ENCODE peak calls at places on chromosome 6, in seven cellular contexts. L is RWPE1, K is WTC11, T is nephron progenitor cell, W is epithelial cell of esophagus, A is progenitor cell of endocrine pancreas, F is type B pancreatic cell. E is an unnamed sample.
A peak's percentile ranks its signal among the peaks of the same experiment; 100 is the strongest.

GRCh38 chr6:128848169-128848935 is 34.6 kb upstream of the LAMA2 start:
- DNase-seq in T (no peak), K (no peak), A (no peak), W (no peak), F (no peak), L (no peak), E (no peak)

GRCh38 chr6:36627801-36628246 is 33.7 kb downstream of the SRSF3 start:
- DNase-seq in T (no peak), W (peak; percentile 47), A (no peak), L (no peak), K (no peak), F (no peak), E (no peak)

GRCh38 chr6:157187182-157188093 is 135.9 kb downstream of the TMEM242 start:
- DNase-seq in T (peak; percentile 13), L (no peak), W (no peak), K (no peak), A (no peak), F (no peak), E (no peak)

GRCh38 chr6:116447052-116447451 is 14.1 kb upstream of the CALHM6 start:
- DNase-seq in A (no peak), L (no peak), K (no peak), T (no peak), F (no peak), W (peak; percentile 27), E (no peak)

GRCh38 chr6:45631396-45631795 is 253.7 kb upstream of the SUPT3H start:
- DNase-seq in L (peak; percentile 43), W (peak; percentile 95), T (no peak), A (no peak), F (no peak), K (no peak), E (no peak)

GRCh38 chr6:75219213-75219612 is 13.4 kb upstream of the COL12A1 start:
- DNase-seq in A (no peak), L (no peak), W (no peak), K (no peak), T (no peak), F (no peak), E (no peak)

GRCh38 chr6:150894935-150895686 is 29.6 kb downstream of the MTHFD1L start:
- DNase-seq in W (peak; percentile 57), F (no peak), A (no peak), T (no peak), K (no peak), L (peak; percentile 22), E (peak; percentile 30)

GRCh38 chr6:34324738-34325444 is 67.6 kb downstream of the NUDT3 start:
- DNase-seq in K (no peak), T (peak; percentile 26), L (no peak), A (no peak), W (peak; percentile 67), F (no peak), E (no peak)

GRCh38 chr6:117265425-117266266 is at the start of gene VGLL2:
- DNase-seq in K (peak; percentile 68), L (no peak), T (peak; percentile 78), A (peak; percentile 55), W (peak; percentile 24), F (peak; percentile 79), E (peak; percentile 60)

GRCh38 chr6:7110092-7110792 is 2.5 kb downstream of the RREB1 start:
- DNase-seq in L (no peak), W (no peak), A (no peak), F (no peak), T (no peak), K (no peak), E (no peak)

GRCh38 chr6:6968731-6969552 is 138.8 kb upstream of the RREB1 start:
- DNase-seq in L (no peak), T (no peak), K (no peak), F (no peak), W (no peak), A (no peak), E (no peak)

GRCh38 chr6:4903751-4904370 is 100.0 kb downstream of the RPP40 start:
- DNase-seq in A (no peak), L (no peak), W (no peak), T (no peak), F (no peak), K (no peak), E (no peak)

GRCh38 chr6:18792832-18793231 is 405.7 kb downstream of the RNF144B start:
- DNase-seq in T (no peak), K (no peak), F (no peak), W (no peak), L (no peak), A (no peak), E (no peak)
- TF ChIP-seq CTCF in T (no peak), K (no peak), F (no peak), W (no peak), L (no peak), A (no peak), E (no peak)

GRCh38 chr6:110877569-110877968 is 3.0 kb downstream of the AMD1 start:
- DNase-seq in F (no peak), W (no peak), L (no peak), K (no peak), A (no peak), T (no peak), E (no peak)

GRCh38 chr6:110880651-110881050 is 6.1 kb downstream of the AMD1 start:
- DNase-seq in W (no peak), A (no peak), L (no peak), F (no peak), K (no peak), T (no peak), E (no peak)

GRCh38 chr6:110877154-110877564 is 2.6 kb downstream of the AMD1 start:
- DNase-seq in T (peak; percentile 20), W (no peak), F (no peak), K (no peak), A (no peak), L (no peak), E (no peak)

GRCh38 chr6:110876170-110876773 is 1.7 kb downstream of the AMD1 start:
- DNase-seq in L (peak; percentile 75), K (peak; percentile 84), T (peak; percentile 82), W (peak; percentile 89), A (peak; percentile 74), F (peak; percentile 86), E (peak; percentile 67)

GRCh38 chr6:110878751-110879539 is 4.4 kb downstream of the AMD1 start:
- DNase-seq in T (peak; percentile 42), K (peak; percentile 48), A (no peak), W (peak; percentile 43), L (no peak), F (no peak), E (no peak)
- TF ChIP-seq CTCF in T (peak; percentile 48), K (no peak), A (peak; percentile 50), W (peak; percentile 61), L (peak; percentile 54), F (peak; percentile 66), E (peak; percentile 60)

DNA sequence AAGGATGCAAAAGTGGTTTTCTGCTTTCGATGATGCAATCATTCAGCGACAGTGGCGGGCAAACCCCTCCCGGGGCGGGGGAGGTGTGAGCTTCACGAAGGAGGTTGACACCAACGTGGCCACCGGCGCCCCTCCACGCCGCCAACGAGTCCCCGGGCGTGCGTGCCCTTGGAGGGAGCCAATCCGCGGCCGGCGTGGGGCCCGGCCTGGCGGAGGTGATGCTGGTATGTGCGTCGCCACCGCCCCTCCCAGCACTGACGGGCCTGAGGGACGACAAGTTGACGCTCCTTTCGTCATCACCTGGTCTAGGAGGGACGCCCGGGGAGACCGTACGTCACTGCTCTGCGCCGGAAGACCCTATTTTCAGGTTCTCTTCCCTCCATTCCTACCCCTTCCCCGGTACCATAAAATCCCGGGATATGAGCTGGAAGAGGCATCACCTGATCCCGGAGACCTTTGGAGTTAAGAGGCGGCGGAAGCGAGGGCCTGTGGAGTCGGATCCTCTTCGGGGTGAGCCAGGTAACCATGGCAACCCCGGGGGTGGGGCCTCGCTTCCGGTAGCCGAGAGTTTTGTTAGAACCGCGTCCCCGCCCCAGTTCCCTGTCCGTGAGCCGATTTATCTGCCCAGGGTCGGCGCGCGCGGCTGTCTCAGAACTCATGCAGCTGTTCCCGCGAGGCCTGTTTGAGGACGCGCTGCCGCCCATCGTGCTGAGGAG is at the start of gene DXO:
- DNase-seq in A (peak; percentile 85), T (peak; percentile 92), W (peak; percentile 99), L (peak; percentile 99), K (peak; percentile 93), F (peak; percentile 94), E (peak; percentile 99)
- TF ChIP-seq CTCF in A (no peak), T (no peak), W (no peak), L (no peak), K (no peak), F (no peak), E (no peak)

DNA sequence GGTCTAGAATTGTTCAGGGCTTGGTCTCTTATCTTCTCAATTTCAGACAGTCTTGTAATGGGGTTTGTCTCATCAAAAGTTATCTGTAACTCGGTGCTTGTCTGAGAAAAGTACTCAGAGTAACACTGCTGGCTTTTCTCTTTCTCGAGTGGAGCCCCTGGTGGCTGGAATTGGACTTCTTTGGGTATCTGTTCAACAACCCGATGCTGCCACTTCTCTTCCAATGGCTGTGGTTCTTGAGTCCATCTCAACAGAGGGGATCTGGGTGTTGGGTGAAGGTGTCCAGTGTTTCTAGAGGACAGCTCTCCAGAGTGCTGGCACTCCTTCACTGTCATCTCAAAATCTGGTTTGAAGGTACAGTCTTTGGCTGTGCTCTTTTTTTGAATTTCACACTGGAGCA is 24.6 kb downstream of the DST start:
- DNase-seq in K (peak; percentile 17), F (no peak), L (no peak), W (no peak), T (no peak), A (no peak), E (no peak)
- TF ChIP-seq CTCF in K (no peak), F (no peak), L (no peak), W (peak; percentile 42), T (no peak), A (peak; percentile 18), E (no peak)

DNA sequence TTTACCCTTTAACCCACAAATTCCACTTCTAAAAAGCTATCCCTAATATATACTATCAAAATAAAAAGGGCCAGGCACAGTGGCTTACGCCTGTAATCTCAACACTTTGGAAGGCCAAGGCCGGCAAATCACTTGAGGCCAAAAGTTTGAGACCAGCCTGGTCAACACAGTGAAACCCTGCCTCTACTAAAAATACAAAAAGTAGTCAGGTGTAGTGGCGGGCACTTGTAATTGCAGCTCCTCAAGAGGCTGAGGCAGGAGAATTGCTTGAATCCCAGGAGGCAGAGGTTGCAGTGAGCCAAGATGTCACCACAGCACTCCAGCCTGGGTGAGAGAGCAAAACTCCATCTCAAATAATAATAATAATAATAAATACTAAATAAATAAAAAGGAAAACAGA is 82.5 kb downstream of the TRIM27 start:
- DNase-seq in A (no peak), K (peak; percentile 28), L (no peak), F (no peak), T (no peak), W (no peak), E (no peak)
- TF ChIP-seq CTCF in A (peak; percentile 36), K (no peak), L (no peak), F (peak; percentile 56), T (no peak), W (peak; percentile 28), E (no peak)

DNA sequence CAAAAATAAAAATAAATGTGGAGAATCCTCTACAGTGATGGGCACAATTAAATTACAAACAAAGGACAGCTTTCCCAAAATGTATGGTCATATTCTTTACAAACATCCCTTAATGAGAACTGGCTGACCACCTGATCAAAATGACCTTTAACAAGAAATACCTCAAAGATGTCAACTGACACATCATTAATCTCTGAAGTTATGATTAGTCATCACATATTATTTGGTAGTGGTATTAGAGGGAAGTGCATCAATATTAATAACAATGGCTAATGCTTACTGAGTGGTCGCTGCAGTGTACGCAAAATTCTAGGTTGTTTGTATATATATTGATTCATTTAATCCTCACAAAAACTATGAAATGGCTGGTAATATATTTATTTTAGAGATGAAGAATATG is 340.6 kb downstream of the GJA1 start:
- DNase-seq in L (no peak), A (no peak), T (no peak), F (no peak), K (no peak), W (no peak), E (no peak)
- TF ChIP-seq CTCF in L (no peak), A (no peak), T (no peak), F (no peak), K (no peak), W (no peak), E (no peak)

GRCh38 chr6:15512126-15512525 is 150.7 kb downstream of the DTNBP1 start:
- DNase-seq in T (peak; percentile 31), K (no peak), A (no peak), L (no peak), W (no peak), F (no peak), E (no peak)
- TF ChIP-seq CTCF in T (peak; percentile 18), K (no peak), A (peak; percentile 19), L (no peak), W (no peak), F (peak; percentile 57), E (peak; percentile 12)